ENCODE peak calls at places on chromosomes 3 and 15, in four cellular contexts. One of them, this sample, is unnamed.

GRCh38 chr3:19013879-19014278 is 134.4 kb upstream of the KCNH8 start:
- DNase-seq in activated T-cell treated with anti-CD3 and anti-CD28 coated beads for 1 hour: no peak
- DNase-seq in NAMALWA: no peak
- DNase-seq in uterus: no peak
- DNase-seq in this sample: no peak

GRCh38 chr15:99511529-99511864 is 54.3 kb upstream of the MEF2A start:
- DNase-seq in NAMALWA: no peak
- DNase-seq in uterus: no peak
- DNase-seq in activated T-cell treated with anti-CD3 and anti-CD28 coated beads for 1 hour: no peak
- DNase-seq in this sample: no peak

GRCh38 chr15:59812185-59812870 is 123.2 kb upstream of the BNIP2 start:
- DNase-seq in NAMALWA: no peak
- DNase-seq in uterus: no peak
- DNase-seq in activated T-cell treated with anti-CD3 and anti-CD28 coated beads for 1 hour: no peak
- DNase-seq in this sample: no peak

GRCh38 chr3:195076981-195077610 is 193.9 kb downstream of the XXYLT1 start:
- DNase-seq in NAMALWA: no peak
- DNase-seq in activated T-cell treated with anti-CD3 and anti-CD28 coated beads for 1 hour: no peak
- DNase-seq in uterus: no peak
- DNase-seq in this sample: no peak

GRCh38 chr3:66378256-66378655 is 122.6 kb downstream of the LRIG1 start:
- DNase-seq in NAMALWA: peak; percentile 35
- DNase-seq in uterus: no peak
- DNase-seq in activated T-cell treated with anti-CD3 and anti-CD28 coated beads for 1 hour: peak; percentile 29
- DNase-seq in this sample: no peak

GRCh38 chr15:90654233-90655124 is 62.7 kb upstream of the BLM start:
- DNase-seq in uterus: no peak
- DNase-seq in NAMALWA: no peak
- DNase-seq in activated T-cell treated with anti-CD3 and anti-CD28 coated beads for 1 hour: no peak
- DNase-seq in this sample: no peak

GRCh38 chr3:159936541-159936940 is 52.1 kb upstream of the IL12A start:
- DNase-seq in NAMALWA: no peak
- DNase-seq in activated T-cell treated with anti-CD3 and anti-CD28 coated beads for 1 hour: no peak
- DNase-seq in uterus: no peak
- DNase-seq in this sample: no peak

GRCh38 chr15:77889009-77889806 is 188.3 kb downstream of the TBC1D2B start:
- DNase-seq in uterus: no peak
- DNase-seq in NAMALWA: no peak
- DNase-seq in activated T-cell treated with anti-CD3 and anti-CD28 coated beads for 1 hour: no peak
- DNase-seq in this sample: peak; percentile 82

GRCh38 chr3:187626581-187626980 is 43.6 kb downstream of the SST start:
- DNase-seq in activated T-cell treated with anti-CD3 and anti-CD28 coated beads for 1 hour: no peak
- DNase-seq in uterus: no peak
- DNase-seq in NAMALWA: no peak
- DNase-seq in this sample: no peak

GRCh38 chr3:186825294-186825821 is 17.2 kb upstream of the ADIPOQ start:
- DNase-seq in uterus: no peak
- DNase-seq in NAMALWA: peak; percentile 37
- DNase-seq in activated T-cell treated with anti-CD3 and anti-CD28 coated beads for 1 hour: no peak
- DNase-seq in this sample: no peak

GRCh38 chr3:12934431-12934830 is 93.1 kb upstream of the RPL32 start:
- DNase-seq in activated T-cell treated with anti-CD3 and anti-CD28 coated beads for 1 hour: no peak
- DNase-seq in NAMALWA: no peak
- DNase-seq in uterus: peak; percentile 64
- DNase-seq in this sample: peak; percentile 96

GRCh38 chr15:88788816-88789215 is 14.4 kb upstream of the ACAN start:
- DNase-seq in NAMALWA: no peak
- DNase-seq in uterus: no peak
- DNase-seq in activated T-cell treated with anti-CD3 and anti-CD28 coated beads for 1 hour: no peak
- DNase-seq in this sample: no peak

GRCh38 chr3:150722267-150722666 is 18.5 kb upstream of the ERICH6 start:
- DNase-seq in uterus: no peak
- DNase-seq in NAMALWA: no peak
- DNase-seq in activated T-cell treated with anti-CD3 and anti-CD28 coated beads for 1 hour: no peak
- DNase-seq in this sample: no peak

GRCh38 chr3:18046531-18046930 is 304.1 kb upstream of the TBC1D5 start:
- DNase-seq in uterus: no peak
- DNase-seq in activated T-cell treated with anti-CD3 and anti-CD28 coated beads for 1 hour: no peak
- DNase-seq in NAMALWA: no peak
- DNase-seq in this sample: no peak

GRCh38 chr3:152183473-152183872 is 85.3 kb upstream of the MBNL1 start:
- DNase-seq in activated T-cell treated with anti-CD3 and anti-CD28 coated beads for 1 hour: peak; percentile 36
- DNase-seq in uterus: peak; percentile 34
- DNase-seq in NAMALWA: peak; percentile 86
- DNase-seq in this sample: no peak

GRCh38 chr3:112002458-112002971 is 3.8 kb downstream of the TAGLN3 start:
- DNase-seq in activated T-cell treated with anti-CD3 and anti-CD28 coated beads for 1 hour: no peak
- DNase-seq in uterus: no peak
- DNase-seq in NAMALWA: no peak
- DNase-seq in this sample: no peak

GRCh38 chr3:112579697-112580096 is 17.9 kb downstream of the SLC35A5 start:
- DNase-seq in activated T-cell treated with anti-CD3 and anti-CD28 coated beads for 1 hour: no peak
- DNase-seq in uterus: no peak
- DNase-seq in NAMALWA: no peak
- DNase-seq in this sample: no peak

GRCh38 chr3:171458857-171459129 is 1.4 kb downstream of the TNIK start:
- DNase-seq in NAMALWA: no peak
- DNase-seq in activated T-cell treated with anti-CD3 and anti-CD28 coated beads for 1 hour: no peak
- DNase-seq in uterus: no peak
- DNase-seq in this sample: no peak

GRCh38 chr15:73844356-73844755 is 29.0 kb upstream of the TBC1D21 start:
- DNase-seq in uterus: no peak
- DNase-seq in activated T-cell treated with anti-CD3 and anti-CD28 coated beads for 1 hour: no peak
- DNase-seq in NAMALWA: no peak
- DNase-seq in this sample: no peak

GRCh38 chr3:7876741-7877297 is 624.8 kb upstream of the LMCD1 start:
- DNase-seq in uterus: no peak
- DNase-seq in activated T-cell treated with anti-CD3 and anti-CD28 coated beads for 1 hour: peak; percentile 21
- DNase-seq in NAMALWA: peak; percentile 3
- DNase-seq in this sample: no peak

GRCh38 chr15:70605606-70606410 is 157.6 kb downstream of the UACA start:
- DNase-seq in activated T-cell treated with anti-CD3 and anti-CD28 coated beads for 1 hour: no peak
- DNase-seq in uterus: peak; percentile 77
- DNase-seq in NAMALWA: no peak
- DNase-seq in this sample: no peak

GRCh38 chr3:123392871-123393620 is 55.8 kb downstream of the ADCY5 start:
- DNase-seq in uterus: no peak
- DNase-seq in activated T-cell treated with anti-CD3 and anti-CD28 coated beads for 1 hour: no peak
- DNase-seq in NAMALWA: no peak
- DNase-seq in this sample: no peak

GRCh38 chr3:100954990-100955389 is 38.2 kb downstream of the ABI3BP start:
- DNase-seq in NAMALWA: no peak
- DNase-seq in activated T-cell treated with anti-CD3 and anti-CD28 coated beads for 1 hour: no peak
- DNase-seq in uterus: peak; percentile 45
- DNase-seq in this sample: peak; percentile 86

GRCh38 chr15:70778258-70779076 is 15.1 kb upstream of the UACA start:
- DNase-seq in NAMALWA: no peak
- DNase-seq in uterus: no peak
- DNase-seq in activated T-cell treated with anti-CD3 and anti-CD28 coated beads for 1 hour: no peak
- DNase-seq in this sample: no peak

GRCh38 chr3:26202169-26202568 is 412.3 kb downstream of the OXSM start:
- DNase-seq in NAMALWA: no peak
- DNase-seq in uterus: no peak
- DNase-seq in activated T-cell treated with anti-CD3 and anti-CD28 coated beads for 1 hour: no peak
- DNase-seq in this sample: no peak

GRCh38 chr3:127019449-127019848 is 36.5 kb downstream of the PLXNA1 start:
- DNase-seq in NAMALWA: no peak
- DNase-seq in activated T-cell treated with anti-CD3 and anti-CD28 coated beads for 1 hour: no peak
- DNase-seq in uterus: no peak
- DNase-seq in this sample: no peak